ENCODE peak calls at places on chromosomes 2 and 18, in seven cellular contexts. One of them, this sample, is unnamed.

GRCh38 chr18:22550366-22550765 is 132.7 kb upstream of the CTAGE1 start:
- DNase-seq in A549: no peak
- DNase-seq in HCT116: no peak
- DNase-seq in endothelial cell of umbilical vein: no peak
- DNase-seq in H1: no peak
- DNase-seq in K562: no peak
- DNase-seq in GM12878: no peak
- DNase-seq in this sample: no peak

GRCh38 chr2:10911291-10912075 is at the start of gene KCNF1:
- DNase-seq in A549: peak
- DNase-seq in HCT116: no peak
- DNase-seq in endothelial cell of umbilical vein: peak
- DNase-seq in H1: no peak
- DNase-seq in K562: no peak
- DNase-seq in GM12878: no peak
- DNase-seq in this sample: peak

GRCh38 chr2:141925511-141925910 is 205.3 kb downstream of the LRP1B start:
- DNase-seq in A549: no peak
- DNase-seq in HCT116: no peak
- DNase-seq in endothelial cell of umbilical vein: no peak
- DNase-seq in H1: no peak
- DNase-seq in K562: no peak
- DNase-seq in GM12878: no peak
- DNase-seq in this sample: no peak

GRCh38 chr2:105866439-105867170 is 121.9 kb downstream of the NCK2 start:
- DNase-seq in A549: no peak
- DNase-seq in HCT116: no peak
- DNase-seq in endothelial cell of umbilical vein: no peak
- DNase-seq in H1: no peak
- DNase-seq in K562: no peak
- DNase-seq in GM12878: no peak
- DNase-seq in this sample: peak

GRCh38 chr2:20624156-20624883 is 26.6 kb downstream of the HS1BP3 start:
- DNase-seq in A549: no peak
- DNase-seq in HCT116: no peak
- DNase-seq in endothelial cell of umbilical vein: no peak
- DNase-seq in H1: no peak
- DNase-seq in K562: no peak
- DNase-seq in GM12878: no peak
- DNase-seq in this sample: no peak

GRCh38 chr18:45402485-45403056 is 212.7 kb upstream of the SLC14A2 start:
- DNase-seq in A549: no peak
- DNase-seq in HCT116: no peak
- DNase-seq in endothelial cell of umbilical vein: no peak
- DNase-seq in H1: no peak
- DNase-seq in K562: no peak
- DNase-seq in GM12878: no peak
- DNase-seq in this sample: no peak

GRCh38 chr2:172281648-172282576 is 145.5 kb upstream of the ITGA6 start:
- DNase-seq in A549: no peak
- DNase-seq in HCT116: no peak
- DNase-seq in endothelial cell of umbilical vein: peak
- DNase-seq in H1: no peak
- DNase-seq in K562: no peak
- DNase-seq in GM12878: no peak
- DNase-seq in this sample: no peak

GRCh38 chr2:183610724-183611123 is 486.5 kb downstream of the NUP35 start:
- DNase-seq in A549: no peak
- DNase-seq in HCT116: no peak
- DNase-seq in endothelial cell of umbilical vein: no peak
- DNase-seq in H1: no peak
- DNase-seq in K562: no peak
- DNase-seq in GM12878: no peak
- DNase-seq in this sample: no peak

GRCh38 chr2:102968375-102968774 is 206.5 kb downstream of the TMEM182 start:
- DNase-seq in A549: no peak
- DNase-seq in HCT116: no peak
- DNase-seq in endothelial cell of umbilical vein: no peak
- DNase-seq in H1: no peak
- DNase-seq in K562: no peak
- DNase-seq in GM12878: no peak
- DNase-seq in this sample: no peak

GRCh38 chr18:77422974-77423373 is 173.3 kb downstream of the GALR1 start:
- DNase-seq in A549: peak
- DNase-seq in HCT116: no peak
- DNase-seq in endothelial cell of umbilical vein: no peak
- DNase-seq in H1: no peak
- DNase-seq in K562: no peak
- DNase-seq in GM12878: no peak
- DNase-seq in this sample: peak

GRCh38 chr2:127085260-127085666 is 21.7 kb downstream of the BIN1 start:
- DNase-seq in A549: no peak
- DNase-seq in HCT116: no peak
- DNase-seq in endothelial cell of umbilical vein: no peak
- DNase-seq in H1: no peak
- DNase-seq in K562: no peak
- DNase-seq in GM12878: peak
- DNase-seq in this sample: peak

GRCh38 chr2:96404446-96405373 is 69.1 kb downstream of the NCAPH start:
- DNase-seq in A549: no peak
- DNase-seq in HCT116: no peak
- DNase-seq in endothelial cell of umbilical vein: no peak
- DNase-seq in H1: no peak
- DNase-seq in K562: no peak
- DNase-seq in GM12878: no peak
- DNase-seq in this sample: no peak

GRCh38 chr2:236998250-236998649 is 87.4 kb upstream of the COPS8 start:
- DNase-seq in A549: peak
- DNase-seq in HCT116: no peak
- DNase-seq in endothelial cell of umbilical vein: peak
- DNase-seq in H1: no peak
- DNase-seq in K562: no peak
- DNase-seq in GM12878: no peak
- DNase-seq in this sample: no peak

GRCh38 chr18:24176727-24177416 is 38.0 kb downstream of the CABYR start:
- DNase-seq in A549: peak
- DNase-seq in HCT116: peak
- DNase-seq in endothelial cell of umbilical vein: peak
- DNase-seq in H1: peak
- DNase-seq in K562: peak
- DNase-seq in GM12878: peak
- DNase-seq in this sample: peak

GRCh38 chr2:33848486-33848885 is 249.4 kb upstream of the FAM98A start:
- DNase-seq in A549: no peak
- DNase-seq in HCT116: no peak
- DNase-seq in endothelial cell of umbilical vein: no peak
- DNase-seq in H1: no peak
- DNase-seq in K562: no peak
- DNase-seq in GM12878: no peak
- DNase-seq in this sample: no peak

GRCh38 chr18:48356909-48357631 is 52.1 kb downstream of the ZBTB7C start:
- DNase-seq in A549: no peak
- DNase-seq in HCT116: no peak
- DNase-seq in endothelial cell of umbilical vein: no peak
- DNase-seq in H1: no peak
- DNase-seq in K562: no peak
- DNase-seq in GM12878: no peak
- DNase-seq in this sample: no peak

GRCh38 chr18:8607776-8608682 is 1.2 kb upstream of the RAB12 start:
- DNase-seq in A549: no peak
- DNase-seq in HCT116: no peak
- DNase-seq in endothelial cell of umbilical vein: no peak
- DNase-seq in H1: no peak
- DNase-seq in K562: no peak
- DNase-seq in GM12878: peak
- DNase-seq in this sample: no peak

GRCh38 chr2:159185401-159186130 is 100.9 kb downstream of the WDSUB1 start:
- DNase-seq in A549: peak
- DNase-seq in HCT116: peak
- DNase-seq in endothelial cell of umbilical vein: peak
- DNase-seq in H1: no peak
- DNase-seq in K562: peak
- DNase-seq in GM12878: peak
- DNase-seq in this sample: peak

GRCh38 chr18:78751664-78752063 is 228.0 kb upstream of the SALL3 start:
- DNase-seq in A549: no peak
- DNase-seq in HCT116: no peak
- DNase-seq in endothelial cell of umbilical vein: no peak
- DNase-seq in H1: no peak
- DNase-seq in K562: no peak
- DNase-seq in GM12878: no peak
- DNase-seq in this sample: no peak

GRCh38 chr2:163800889-163801498 is 65.2 kb upstream of the FIGN start:
- DNase-seq in A549: no peak
- DNase-seq in HCT116: no peak
- DNase-seq in endothelial cell of umbilical vein: no peak
- DNase-seq in H1: no peak
- DNase-seq in K562: no peak
- DNase-seq in GM12878: no peak
- DNase-seq in this sample: no peak

DNA sequence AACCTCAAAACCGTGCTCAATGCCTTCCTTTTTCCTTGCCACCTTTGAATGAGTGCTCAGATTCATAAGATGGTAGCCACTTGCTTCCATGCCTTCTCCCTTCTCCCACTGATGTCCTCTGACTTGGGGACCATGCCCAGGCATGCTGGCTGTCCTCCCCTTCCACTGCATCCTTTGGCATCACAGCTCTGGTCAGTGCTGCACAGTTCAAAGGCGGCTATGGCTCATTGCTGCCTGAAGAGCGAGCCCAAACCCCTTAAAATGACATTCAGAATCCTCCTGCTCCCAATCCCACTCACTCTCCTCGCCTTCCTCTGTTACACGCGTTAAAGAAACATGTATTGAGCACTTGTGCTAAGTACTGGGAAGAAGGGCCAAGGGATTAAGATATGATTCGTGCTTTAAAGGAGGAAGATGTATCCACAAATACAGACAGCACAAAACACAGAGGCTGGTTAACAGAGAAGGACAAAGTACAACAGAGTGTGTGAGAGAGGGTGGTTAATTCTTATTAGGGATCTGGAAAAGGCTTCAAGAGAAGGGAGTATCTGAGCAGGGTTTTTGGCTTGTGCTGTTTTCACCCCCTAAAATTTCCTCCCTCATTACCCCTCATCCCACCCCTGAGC is 81.8 kb downstream of the CERKL start:
- DNase-seq in A549: no peak
- DNase-seq in HCT116: no peak
- DNase-seq in endothelial cell of umbilical vein: no peak
- DNase-seq in H1: no peak
- DNase-seq in K562: no peak
- DNase-seq in GM12878: no peak
- DNase-seq in this sample: no peak
- TF ChIP-seq CTCF in A549: no peak
- TF ChIP-seq CTCF in HCT116: no peak
- TF ChIP-seq CTCF in endothelial cell of umbilical vein: no peak
- TF ChIP-seq CTCF in H1: no peak
- TF ChIP-seq CTCF in K562: no peak
- TF ChIP-seq CTCF in GM12878: no peak
- TF ChIP-seq CTCF in this sample: no peak

GRCh38 chr2:32011566-32011960 is 755 bp upstream of the MEMO1 start:
- DNase-seq in A549: no peak
- DNase-seq in HCT116: no peak
- DNase-seq in endothelial cell of umbilical vein: no peak
- DNase-seq in H1: no peak
- DNase-seq in K562: no peak
- DNase-seq in GM12878: no peak
- DNase-seq in this sample: peak

GRCh38 chr2:32012872-32013271 is 2.1 kb upstream of the MEMO1 start:
- DNase-seq in A549: no peak
- DNase-seq in HCT116: no peak
- DNase-seq in endothelial cell of umbilical vein: no peak
- DNase-seq in H1: no peak
- DNase-seq in K562: no peak
- DNase-seq in GM12878: no peak
- DNase-seq in this sample: no peak

GRCh38 chr2:32009479-32010256 is 1.1 kb downstream of the MEMO1 start:
- DNase-seq in A549: peak
- DNase-seq in HCT116: no peak
- DNase-seq in endothelial cell of umbilical vein: no peak
- DNase-seq in H1: no peak
- DNase-seq in K562: peak
- DNase-seq in GM12878: no peak
- DNase-seq in this sample: peak

GRCh38 chr2:32008811-32009478 is 1.9 kb downstream of the MEMO1 start:
- DNase-seq in A549: no peak
- DNase-seq in HCT116: no peak
- DNase-seq in endothelial cell of umbilical vein: peak
- DNase-seq in H1: no peak
- DNase-seq in K562: no peak
- DNase-seq in GM12878: no peak
- DNase-seq in this sample: peak

GRCh38 chr2:32010670-32011565 is at the start of gene MEMO1:
- DNase-seq in A549: peak
- DNase-seq in HCT116: peak
- DNase-seq in endothelial cell of umbilical vein: peak
- DNase-seq in H1: peak
- DNase-seq in K562: peak
- DNase-seq in GM12878: peak
- DNase-seq in this sample: peak
- TF ChIP-seq POLR2A in A549: peak
- TF ChIP-seq POLR2A in HCT116: peak
- TF ChIP-seq POLR2A in endothelial cell of umbilical vein: peak
- TF ChIP-seq POLR2A in H1: peak
- TF ChIP-seq POLR2A in K562: peak
- TF ChIP-seq POLR2A in GM12878: peak
- TF ChIP-seq POLR2A in this sample: peak

DNA sequence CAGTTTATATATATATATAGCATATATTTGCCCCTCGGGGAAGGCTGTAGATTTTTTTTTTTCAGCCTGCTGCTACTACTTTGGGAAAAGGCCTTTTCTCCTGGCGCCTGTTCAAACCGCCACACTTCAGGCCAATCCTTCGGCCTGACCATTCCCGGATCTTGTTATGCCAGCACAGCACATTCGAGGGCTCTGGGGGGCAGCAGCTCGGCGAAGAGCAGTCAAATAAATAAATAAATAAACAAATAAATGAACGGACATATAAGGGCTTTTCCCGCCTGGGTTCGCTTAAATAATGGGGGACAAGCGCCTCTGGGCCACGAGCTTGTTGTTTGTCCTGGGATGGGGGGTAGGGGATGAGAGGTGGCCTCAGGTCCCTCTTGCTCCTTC is 10.6 kb downstream of the HOXD8 start:
- DNase-seq in A549: no peak
- DNase-seq in HCT116: no peak
- DNase-seq in endothelial cell of umbilical vein: peak
- DNase-seq in H1: no peak
- DNase-seq in K562: no peak
- DNase-seq in GM12878: no peak
- DNase-seq in this sample: no peak
- TF ChIP-seq MAX in A549: no peak
- TF ChIP-seq MAX in HCT116: no peak
- TF ChIP-seq MAX in endothelial cell of umbilical vein: no peak
- TF ChIP-seq MAX in H1: no peak
- TF ChIP-seq MAX in K562: no peak
- TF ChIP-seq MAX in GM12878: no peak
- TF ChIP-seq MAX in this sample: no peak

DNA sequence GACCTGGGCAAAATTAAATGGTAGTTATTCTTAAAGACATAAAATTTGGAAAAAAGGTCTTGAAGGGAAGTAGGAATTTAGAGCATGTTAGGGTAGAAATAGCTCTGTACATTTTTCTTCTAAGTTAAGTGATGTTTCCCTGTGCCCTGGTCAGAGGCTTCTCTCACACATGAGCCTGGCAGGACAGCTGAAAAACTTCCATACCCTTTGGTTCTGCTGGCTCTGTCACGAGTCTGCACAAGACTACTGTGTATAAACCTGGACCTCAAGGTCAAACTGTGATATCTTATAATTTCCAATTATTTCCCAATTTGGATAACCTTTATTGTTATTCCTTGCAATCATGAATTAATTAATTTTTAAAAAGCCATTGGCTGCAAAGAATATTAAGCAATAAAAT is 664.7 kb downstream of the BCL11A start:
- DNase-seq in A549: no peak
- DNase-seq in HCT116: no peak
- DNase-seq in endothelial cell of umbilical vein: no peak
- DNase-seq in H1: no peak
- DNase-seq in K562: no peak
- DNase-seq in GM12878: no peak
- DNase-seq in this sample: no peak
- TF ChIP-seq CTCF in A549: no peak
- TF ChIP-seq CTCF in HCT116: no peak
- TF ChIP-seq CTCF in endothelial cell of umbilical vein: no peak
- TF ChIP-seq CTCF in H1: no peak
- TF ChIP-seq CTCF in K562: no peak
- TF ChIP-seq CTCF in GM12878: no peak
- TF ChIP-seq CTCF in this sample: no peak

This sample was measured in NB4.